ENCODE peak calls at places on chromosome X, in five cellular contexts. V is MCF 10A, D is psoas muscle, R is endothelial cell, J is chondrocyte. S is an unnamed sample.

GRCh38 chrX:57918750-57919436 is 8.6 kb upstream of the ZXDA start:
- DNase-seq in V (peak; percentile 55), D (peak; percentile 30), R (no peak), J (no peak), S (no peak)

GRCh38 chrX:155334486-155335316 is at the start of gene CLIC2:
- DNase-seq in V (peak; percentile 92), D (no peak), R (no peak), J (no peak), S (no peak)

GRCh38 chrX:24575496-24575895 is 71.7 kb downstream of the PCYT1B start:
- DNase-seq in V (no peak), D (no peak), R (no peak), J (no peak), S (no peak)

GRCh38 chrX:131187234-131187633 is 101.9 kb downstream of the IGSF1 start:
- DNase-seq in V (no peak), D (no peak), R (no peak), J (no peak), S (no peak)

GRCh38 chrX:132858018-132858417 is 100.4 kb downstream of the HS6ST2 start:
- DNase-seq in V (peak; percentile 69), D (no peak), R (no peak), J (no peak), S (no peak)

GRCh38 chrX:6074532-6074931 is 154.1 kb downstream of the NLGN4X start:
- DNase-seq in V (no peak), D (no peak), R (no peak), J (no peak), S (no peak)

GRCh38 chrX:40651620-40652223 is 4.4 kb upstream of the CXorf38 start:
- DNase-seq in V (peak; percentile 79), D (peak; percentile 52), R (peak; percentile 53), J (no peak), S (peak; percentile 55)

GRCh38 chrX:19870710-19871490 is 16.5 kb downstream of the SH3KBP1 start:
- DNase-seq in V (no peak), D (no peak), R (no peak), J (no peak), S (no peak)

GRCh38 chrX:42119076-42119475 is 195.7 kb upstream of the CASK start:
- DNase-seq in V (peak; percentile 94), D (no peak), R (no peak), J (no peak), S (no peak)

GRCh38 chrX:18129694-18130093 is 91.0 kb downstream of the BEND2 start:
- DNase-seq in V (peak; percentile 22), D (no peak), R (no peak), J (no peak), S (no peak)

GRCh38 chrX:153924149-153924861 is 1.8 kb downstream of the ARHGAP4 start:
- DNase-seq in V (peak; percentile 25), D (no peak), R (no peak), J (no peak), S (no peak)

GRCh38 chrX:55451626-55451989 is 319 bp upstream of the MAGEH1 start:
- DNase-seq in V (no peak), D (no peak), R (no peak), J (no peak), S (no peak)

GRCh38 chrX:115408736-115409390 is 119.3 kb downstream of the LUZP4 start:
- DNase-seq in V (no peak), D (no peak), R (no peak), J (no peak), S (no peak)

GRCh38 chrX:152923599-152923998 is 25.7 kb downstream of the ZNF185 start:
- DNase-seq in V (no peak), D (no peak), R (no peak), J (no peak), S (no peak)

GRCh38 chrX:27186671-27187070 is 276.5 kb downstream of the PPP4R3C start:
- DNase-seq in V (peak; percentile 55), D (no peak), R (no peak), J (no peak), S (no peak)

GRCh38 chrX:57651169-57651919 is 28.7 kb downstream of the NLRP2B start:
- DNase-seq in V (no peak), D (no peak), R (no peak), J (no peak), S (no peak)

GRCh38 chrX:39811391-39811790 is 286.4 kb downstream of the BCOR start:
- DNase-seq in V (no peak), D (no peak), R (no peak), J (no peak), S (no peak)

GRCh38 chrX:115949900-115950822 is 220.4 kb upstream of the AGTR2 start:
- DNase-seq in V (peak; percentile 13), D (no peak), R (no peak), J (no peak), S (peak; percentile 85)

GRCh38 chrX:22748093-22748999 is 251.4 kb upstream of the DDX53 start:
- DNase-seq in V (peak; percentile 68), D (no peak), R (peak; percentile 49), J (no peak), S (peak; percentile 50)

GRCh38 chrX:2708601-2709200 is 17.6 kb downstream of the CD99 start:
- DNase-seq in V (no peak), D (no peak), R (no peak), J (no peak), S (no peak)

GRCh38 chrX:131675596-131676194 is 131.8 kb downstream of the OR13H1 start:
- DNase-seq in V (peak; percentile 50), D (no peak), R (no peak), J (no peak), S (no peak)

GRCh38 chrX:2710041-2710471 is 19.0 kb downstream of the CD99 start:
- DNase-seq in V (peak; percentile 85), D (no peak), R (no peak), J (no peak), S (peak; percentile 10)

GRCh38 chrX:56796641-56797395 is 67.8 kb downstream of the NBDY start:
- DNase-seq in V (no peak), D (no peak), R (no peak), J (peak; percentile 19), S (no peak)

GRCh38 chrX:71867680-71868079 is 43.0 kb upstream of the NHSL2 start:
- DNase-seq in V (no peak), D (no peak), R (no peak), J (no peak), S (no peak)

GRCh38 chrX:71871367-71871766 is 39.3 kb upstream of the NHSL2 start:
- DNase-seq in V (peak; percentile 65), D (no peak), R (no peak), J (no peak), S (peak; percentile 43)

GRCh38 chrX:71873459-71873833 is 37.2 kb upstream of the NHSL2 start:
- DNase-seq in V (no peak), D (no peak), R (no peak), J (no peak), S (no peak)

GRCh38 chrX:71872542-71873458 is 37.8 kb upstream of the NHSL2 start:
- DNase-seq in V (no peak), D (no peak), R (no peak), J (no peak), S (no peak)

GRCh38 chrX:71870337-71871098 is 40.1 kb upstream of the NHSL2 start:
- DNase-seq in V (peak; percentile 60), D (no peak), R (peak; percentile 33), J (no peak), S (no peak)
- TF ChIP-seq CTCF in V (no peak), D (no peak), R (peak; percentile 46), J (peak; percentile 48), S (no peak)

GRCh38 chrX:151015684-151016083 is 32.5 kb downstream of the HMGB3 start:
- DNase-seq in V (no peak), D (no peak), R (no peak), J (no peak), S (no peak)

DNA sequence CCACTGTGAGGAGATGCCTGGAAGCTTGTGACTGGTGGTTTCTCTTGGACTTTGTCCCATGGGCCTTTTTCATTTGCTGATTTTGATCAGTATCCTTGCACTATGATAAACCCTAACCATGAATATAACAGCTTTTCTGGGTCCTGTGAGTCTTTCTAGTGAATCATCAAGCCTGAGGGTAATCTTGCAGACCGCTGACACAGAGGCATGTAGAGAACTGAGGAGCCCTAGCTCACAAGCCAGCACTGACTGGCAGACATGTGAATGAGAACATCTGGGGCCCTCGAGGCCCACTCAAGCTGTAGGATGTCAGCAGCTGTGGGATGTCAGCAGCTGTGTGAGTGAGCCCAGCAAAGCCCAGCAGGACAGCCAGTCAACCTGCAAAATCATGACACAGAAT is 36.7 kb downstream of the HMGB3 start:
- DNase-seq in V (peak; percentile 13), D (no peak), R (no peak), J (no peak), S (no peak)
- TF ChIP-seq CTCF in V (no peak), D (no peak), R (no peak), J (no peak), S (no peak)

DNA sequence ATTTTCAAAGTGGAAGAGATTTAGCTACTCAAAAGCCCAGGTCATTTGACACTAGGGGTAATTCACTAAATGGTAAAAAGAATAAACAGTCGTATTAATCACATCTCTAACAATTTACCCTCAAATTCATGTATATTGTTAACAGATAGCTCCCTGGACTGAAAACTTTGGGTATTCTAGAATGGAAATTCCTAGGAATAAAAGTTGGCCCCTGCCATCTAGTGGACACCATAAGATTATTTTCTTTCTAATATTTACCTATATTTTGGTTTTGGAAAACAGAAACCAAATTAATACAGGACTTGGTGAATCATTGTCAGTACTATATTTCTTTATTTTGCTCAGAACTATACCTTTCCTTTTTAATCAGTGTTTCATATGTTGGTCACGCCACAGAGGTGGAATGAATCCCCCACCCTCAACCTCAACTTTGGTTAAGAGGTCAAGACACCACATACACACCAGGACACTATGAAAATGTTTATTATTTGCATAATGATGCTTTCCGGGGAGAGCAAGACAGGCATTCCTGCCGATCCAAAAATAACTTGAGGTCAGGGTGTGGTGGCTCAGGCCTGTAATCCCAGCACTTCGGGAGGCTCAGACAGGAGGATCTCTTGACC is 96.2 kb upstream of the APOOL start:
- DNase-seq in V (peak; percentile 33), D (no peak), R (no peak), J (no peak), S (no peak)
- TF ChIP-seq CTCF in V (peak; percentile 25), D (peak; percentile 20), R (peak; percentile 42), J (peak; percentile 76), S (no peak)

DNA sequence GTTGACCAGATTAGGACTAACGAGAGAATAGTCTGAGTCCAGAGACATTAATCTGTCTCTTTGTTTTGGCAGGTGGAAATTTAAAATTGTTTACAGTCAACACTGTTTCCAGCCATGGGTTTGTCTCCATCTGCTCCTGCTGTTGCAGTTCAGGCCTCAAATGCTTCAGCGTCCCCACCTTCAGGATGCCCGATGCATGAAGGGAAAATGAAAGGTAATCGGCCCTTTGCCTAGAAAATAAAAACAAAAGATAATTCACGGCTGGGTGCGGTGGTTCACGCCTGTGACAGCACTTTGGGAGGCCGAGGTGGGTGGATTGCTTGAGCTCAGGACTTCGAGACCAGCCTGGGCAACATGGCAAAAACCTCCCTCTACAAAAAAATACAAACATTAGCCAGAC is 815 bp downstream of the HCCS start:
- DNase-seq in V (no peak), D (no peak), R (no peak), J (no peak), S (no peak)
- TF ChIP-seq CTCF in V (no peak), D (no peak), R (no peak), J (peak; percentile 5), S (no peak)

GRCh38 chrX:128975716-128976115 is 547.6 kb downstream of the SMARCA1 start:
- DNase-seq in V (peak; percentile 52), D (no peak), R (peak; percentile 59), J (no peak), S (peak; percentile 24)
- TF ChIP-seq CTCF in V (peak; percentile 77), D (peak; percentile 28), R (peak; percentile 53), J (peak; percentile 70), S (peak; percentile 19)

GRCh38 chrX:94524867-94525266 is 850.9 kb downstream of the FAM133A start:
- DNase-seq in V (peak; percentile 10), D (no peak), R (no peak), J (no peak), S (no peak)
- TF ChIP-seq CTCF in V (peak; percentile 12), D (no peak), R (no peak), J (no peak), S (no peak)